ENCODE peak calls at places on chromosomes 5 and 9, in ten cellular contexts. One of them, this sample, is unnamed.

GRCh38 chr5:16791036-16791705 is 144.9 kb downstream of the MYO10 start:
- DNase-seq in caudate nucleus: no peak
- DNase-seq in activated T-cell treated with anti-CD3 and anti-CD28 coated beads for 1 hour: no peak
- DNase-seq in central memory CD4-positive, alpha-beta T cell: peak
- DNase-seq in osteocyte: no peak
- DNase-seq in COR-L47: peak
- DNase-seq in activated naive CD8-positive, alpha-beta T cell treated with anti-CD3 and anti-CD28 coated beads for 36 hours: peak
- DNase-seq in tibial artery: no peak
- DNase-seq in ELR: peak
- DNase-seq in CD8-positive, alpha-beta T cell: no peak
- DNase-seq in this sample: peak

GRCh38 chr5:172906436-172906835 is 52.8 kb upstream of the RPL26L1 start:
- DNase-seq in CD8-positive, alpha-beta T cell: no peak
- DNase-seq in COR-L47: no peak
- DNase-seq in ELR: peak
- DNase-seq in tibial artery: no peak
- DNase-seq in caudate nucleus: no peak
- DNase-seq in osteocyte: no peak
- DNase-seq in activated naive CD8-positive, alpha-beta T cell treated with anti-CD3 and anti-CD28 coated beads for 36 hours: no peak
- DNase-seq in activated T-cell treated with anti-CD3 and anti-CD28 coated beads for 1 hour: no peak
- DNase-seq in central memory CD4-positive, alpha-beta T cell: no peak
- DNase-seq in this sample: peak

GRCh38 chr9:615756-616155 is 225.7 kb upstream of the DMRT1 start:
- DNase-seq in activated T-cell treated with anti-CD3 and anti-CD28 coated beads for 1 hour: no peak
- DNase-seq in caudate nucleus: no peak
- DNase-seq in osteocyte: no peak
- DNase-seq in central memory CD4-positive, alpha-beta T cell: no peak
- DNase-seq in CD8-positive, alpha-beta T cell: no peak
- DNase-seq in COR-L47: no peak
- DNase-seq in ELR: no peak
- DNase-seq in tibial artery: no peak
- DNase-seq in activated naive CD8-positive, alpha-beta T cell treated with anti-CD3 and anti-CD28 coated beads for 36 hours: no peak
- DNase-seq in this sample: no peak

GRCh38 chr9:112041536-112042243 is 133.4 kb downstream of the SUSD1 start:
- DNase-seq in activated naive CD8-positive, alpha-beta T cell treated with anti-CD3 and anti-CD28 coated beads for 36 hours: no peak
- DNase-seq in ELR: peak
- DNase-seq in tibial artery: no peak
- DNase-seq in COR-L47: no peak
- DNase-seq in CD8-positive, alpha-beta T cell: no peak
- DNase-seq in caudate nucleus: no peak
- DNase-seq in central memory CD4-positive, alpha-beta T cell: no peak
- DNase-seq in osteocyte: peak
- DNase-seq in activated T-cell treated with anti-CD3 and anti-CD28 coated beads for 1 hour: no peak
- DNase-seq in this sample: peak

GRCh38 chr5:137734962-137735530 is 843 bp downstream of the KLHL3 start:
- DNase-seq in activated naive CD8-positive, alpha-beta T cell treated with anti-CD3 and anti-CD28 coated beads for 36 hours: peak
- DNase-seq in central memory CD4-positive, alpha-beta T cell: peak
- DNase-seq in ELR: peak
- DNase-seq in COR-L47: peak
- DNase-seq in osteocyte: no peak
- DNase-seq in activated T-cell treated with anti-CD3 and anti-CD28 coated beads for 1 hour: no peak
- DNase-seq in caudate nucleus: peak
- DNase-seq in CD8-positive, alpha-beta T cell: peak
- DNase-seq in tibial artery: peak
- DNase-seq in this sample: no peak

GRCh38 chr5:179827684-179828083 is 7.0 kb downstream of the SQSTM1 start:
- DNase-seq in activated T-cell treated with anti-CD3 and anti-CD28 coated beads for 1 hour: no peak
- DNase-seq in COR-L47: no peak
- DNase-seq in CD8-positive, alpha-beta T cell: no peak
- DNase-seq in central memory CD4-positive, alpha-beta T cell: no peak
- DNase-seq in caudate nucleus: no peak
- DNase-seq in activated naive CD8-positive, alpha-beta T cell treated with anti-CD3 and anti-CD28 coated beads for 36 hours: peak
- DNase-seq in tibial artery: no peak
- DNase-seq in ELR: peak
- DNase-seq in osteocyte: no peak
- DNase-seq in this sample: peak

GRCh38 chr5:126988021-126988569 is 42.3 kb downstream of the MARCHF3 start:
- DNase-seq in caudate nucleus: no peak
- DNase-seq in tibial artery: no peak
- DNase-seq in COR-L47: no peak
- DNase-seq in ELR: no peak
- DNase-seq in central memory CD4-positive, alpha-beta T cell: peak
- DNase-seq in activated T-cell treated with anti-CD3 and anti-CD28 coated beads for 1 hour: no peak
- DNase-seq in activated naive CD8-positive, alpha-beta T cell treated with anti-CD3 and anti-CD28 coated beads for 36 hours: peak
- DNase-seq in osteocyte: no peak
- DNase-seq in CD8-positive, alpha-beta T cell: peak
- DNase-seq in this sample: no peak

GRCh38 chr5:15645376-15645775 is 145.4 kb downstream of the FBXL7 start:
- DNase-seq in central memory CD4-positive, alpha-beta T cell: no peak
- DNase-seq in tibial artery: no peak
- DNase-seq in osteocyte: no peak
- DNase-seq in COR-L47: no peak
- DNase-seq in activated naive CD8-positive, alpha-beta T cell treated with anti-CD3 and anti-CD28 coated beads for 36 hours: no peak
- DNase-seq in activated T-cell treated with anti-CD3 and anti-CD28 coated beads for 1 hour: no peak
- DNase-seq in caudate nucleus: no peak
- DNase-seq in CD8-positive, alpha-beta T cell: no peak
- DNase-seq in ELR: peak
- DNase-seq in this sample: peak

GRCh38 chr5:93246093-93246855 is 334.7 kb downstream of the NR2F1-AS1 start:
- DNase-seq in activated naive CD8-positive, alpha-beta T cell treated with anti-CD3 and anti-CD28 coated beads for 36 hours: no peak
- DNase-seq in ELR: no peak
- DNase-seq in COR-L47: peak
- DNase-seq in caudate nucleus: no peak
- DNase-seq in activated T-cell treated with anti-CD3 and anti-CD28 coated beads for 1 hour: no peak
- DNase-seq in tibial artery: no peak
- DNase-seq in CD8-positive, alpha-beta T cell: no peak
- DNase-seq in osteocyte: no peak
- DNase-seq in central memory CD4-positive, alpha-beta T cell: no peak
- DNase-seq in this sample: no peak

GRCh38 chr9:133031496-133031911 is 707 bp downstream of the GTF3C5 start:
- DNase-seq in ELR: peak
- DNase-seq in activated T-cell treated with anti-CD3 and anti-CD28 coated beads for 1 hour: no peak
- DNase-seq in osteocyte: no peak
- DNase-seq in COR-L47: no peak
- DNase-seq in central memory CD4-positive, alpha-beta T cell: no peak
- DNase-seq in activated naive CD8-positive, alpha-beta T cell treated with anti-CD3 and anti-CD28 coated beads for 36 hours: no peak
- DNase-seq in tibial artery: no peak
- DNase-seq in CD8-positive, alpha-beta T cell: no peak
- DNase-seq in caudate nucleus: no peak
- DNase-seq in this sample: peak

GRCh38 chr5:32443145-32443540 is 1.4 kb downstream of the ZFR start:
- DNase-seq in osteocyte: no peak
- DNase-seq in ELR: peak
- DNase-seq in central memory CD4-positive, alpha-beta T cell: no peak
- DNase-seq in caudate nucleus: no peak
- DNase-seq in COR-L47: no peak
- DNase-seq in tibial artery: no peak
- DNase-seq in CD8-positive, alpha-beta T cell: no peak
- DNase-seq in activated T-cell treated with anti-CD3 and anti-CD28 coated beads for 1 hour: no peak
- DNase-seq in activated naive CD8-positive, alpha-beta T cell treated with anti-CD3 and anti-CD28 coated beads for 36 hours: peak
- DNase-seq in this sample: peak

GRCh38 chr5:66519626-66520025 is 76.6 kb upstream of the MAST4 start:
- DNase-seq in osteocyte: no peak
- DNase-seq in caudate nucleus: no peak
- DNase-seq in activated T-cell treated with anti-CD3 and anti-CD28 coated beads for 1 hour: no peak
- DNase-seq in tibial artery: no peak
- DNase-seq in activated naive CD8-positive, alpha-beta T cell treated with anti-CD3 and anti-CD28 coated beads for 36 hours: no peak
- DNase-seq in COR-L47: no peak
- DNase-seq in ELR: peak
- DNase-seq in CD8-positive, alpha-beta T cell: no peak
- DNase-seq in central memory CD4-positive, alpha-beta T cell: no peak
- DNase-seq in this sample: peak

GRCh38 chr5:68252678-68253520 is 37.3 kb downstream of the PIK3R1 start:
- DNase-seq in ELR: peak
- DNase-seq in activated T-cell treated with anti-CD3 and anti-CD28 coated beads for 1 hour: no peak
- DNase-seq in osteocyte: no peak
- DNase-seq in activated naive CD8-positive, alpha-beta T cell treated with anti-CD3 and anti-CD28 coated beads for 36 hours: peak
- DNase-seq in caudate nucleus: peak
- DNase-seq in CD8-positive, alpha-beta T cell: peak
- DNase-seq in COR-L47: peak
- DNase-seq in central memory CD4-positive, alpha-beta T cell: peak
- DNase-seq in tibial artery: peak
- DNase-seq in this sample: peak

GRCh38 chr5:106172681-106173532 is 1497.8 kb downstream of the EFNA5 start:
- DNase-seq in CD8-positive, alpha-beta T cell: no peak
- DNase-seq in activated naive CD8-positive, alpha-beta T cell treated with anti-CD3 and anti-CD28 coated beads for 36 hours: no peak
- DNase-seq in tibial artery: no peak
- DNase-seq in central memory CD4-positive, alpha-beta T cell: no peak
- DNase-seq in caudate nucleus: no peak
- DNase-seq in activated T-cell treated with anti-CD3 and anti-CD28 coated beads for 1 hour: no peak
- DNase-seq in osteocyte: no peak
- DNase-seq in ELR: no peak
- DNase-seq in COR-L47: no peak
- DNase-seq in this sample: peak

GRCh38 chr9:37542895-37543294 is 33.3 kb downstream of the FBXO10 start:
- DNase-seq in activated naive CD8-positive, alpha-beta T cell treated with anti-CD3 and anti-CD28 coated beads for 36 hours: no peak
- DNase-seq in central memory CD4-positive, alpha-beta T cell: no peak
- DNase-seq in caudate nucleus: no peak
- DNase-seq in activated T-cell treated with anti-CD3 and anti-CD28 coated beads for 1 hour: no peak
- DNase-seq in ELR: no peak
- DNase-seq in COR-L47: no peak
- DNase-seq in CD8-positive, alpha-beta T cell: no peak
- DNase-seq in tibial artery: no peak
- DNase-seq in osteocyte: no peak
- DNase-seq in this sample: peak

GRCh38 chr9:76996700-76997099 is 22.8 kb upstream of the FOXB2 start:
- DNase-seq in activated T-cell treated with anti-CD3 and anti-CD28 coated beads for 1 hour: no peak
- DNase-seq in COR-L47: peak
- DNase-seq in caudate nucleus: no peak
- DNase-seq in activated naive CD8-positive, alpha-beta T cell treated with anti-CD3 and anti-CD28 coated beads for 36 hours: no peak
- DNase-seq in ELR: peak
- DNase-seq in central memory CD4-positive, alpha-beta T cell: no peak
- DNase-seq in CD8-positive, alpha-beta T cell: no peak
- DNase-seq in tibial artery: peak
- DNase-seq in osteocyte: no peak
- DNase-seq in this sample: peak

GRCh38 chr9:90965141-90965910 is 163.7 kb downstream of the SYK start:
- DNase-seq in tibial artery: no peak
- DNase-seq in central memory CD4-positive, alpha-beta T cell: no peak
- DNase-seq in COR-L47: no peak
- DNase-seq in activated naive CD8-positive, alpha-beta T cell treated with anti-CD3 and anti-CD28 coated beads for 36 hours: no peak
- DNase-seq in ELR: no peak
- DNase-seq in osteocyte: no peak
- DNase-seq in CD8-positive, alpha-beta T cell: no peak
- DNase-seq in activated T-cell treated with anti-CD3 and anti-CD28 coated beads for 1 hour: no peak
- DNase-seq in caudate nucleus: no peak
- DNase-seq in this sample: no peak

GRCh38 chr5:65059681-65060598 is 291.2 kb downstream of the CWC27 start:
- DNase-seq in osteocyte: no peak
- DNase-seq in COR-L47: no peak
- DNase-seq in caudate nucleus: no peak
- DNase-seq in activated T-cell treated with anti-CD3 and anti-CD28 coated beads for 1 hour: no peak
- DNase-seq in activated naive CD8-positive, alpha-beta T cell treated with anti-CD3 and anti-CD28 coated beads for 36 hours: no peak
- DNase-seq in CD8-positive, alpha-beta T cell: no peak
- DNase-seq in central memory CD4-positive, alpha-beta T cell: no peak
- DNase-seq in ELR: peak
- DNase-seq in tibial artery: no peak
- DNase-seq in this sample: peak

GRCh38 chr5:171637811-171638210 is 147.8 kb upstream of the SMIM23 start:
- DNase-seq in COR-L47: no peak
- DNase-seq in tibial artery: no peak
- DNase-seq in caudate nucleus: no peak
- DNase-seq in activated T-cell treated with anti-CD3 and anti-CD28 coated beads for 1 hour: no peak
- DNase-seq in osteocyte: no peak
- DNase-seq in CD8-positive, alpha-beta T cell: no peak
- DNase-seq in activated naive CD8-positive, alpha-beta T cell treated with anti-CD3 and anti-CD28 coated beads for 36 hours: no peak
- DNase-seq in ELR: no peak
- DNase-seq in central memory CD4-positive, alpha-beta T cell: no peak
- DNase-seq in this sample: no peak

GRCh38 chr5:96582343-96582742 is 79.8 kb upstream of the CAST start:
- DNase-seq in ELR: peak
- DNase-seq in tibial artery: no peak
- DNase-seq in CD8-positive, alpha-beta T cell: no peak
- DNase-seq in caudate nucleus: no peak
- DNase-seq in central memory CD4-positive, alpha-beta T cell: no peak
- DNase-seq in osteocyte: no peak
- DNase-seq in activated T-cell treated with anti-CD3 and anti-CD28 coated beads for 1 hour: no peak
- DNase-seq in activated naive CD8-positive, alpha-beta T cell treated with anti-CD3 and anti-CD28 coated beads for 36 hours: no peak
- DNase-seq in COR-L47: no peak
- DNase-seq in this sample: peak

GRCh38 chr9:36486454-36486932 is 86.2 kb upstream of the MELK start:
- DNase-seq in activated T-cell treated with anti-CD3 and anti-CD28 coated beads for 1 hour: peak
- DNase-seq in ELR: peak
- DNase-seq in activated naive CD8-positive, alpha-beta T cell treated with anti-CD3 and anti-CD28 coated beads for 36 hours: peak
- DNase-seq in tibial artery: peak
- DNase-seq in caudate nucleus: peak
- DNase-seq in COR-L47: no peak
- DNase-seq in CD8-positive, alpha-beta T cell: peak
- DNase-seq in osteocyte: no peak
- DNase-seq in central memory CD4-positive, alpha-beta T cell: peak
- DNase-seq in this sample: peak

GRCh38 chr9:71487046-71487445 is 281.3 kb downstream of the CEMIP2 start:
- DNase-seq in tibial artery: no peak
- DNase-seq in activated T-cell treated with anti-CD3 and anti-CD28 coated beads for 1 hour: no peak
- DNase-seq in COR-L47: no peak
- DNase-seq in CD8-positive, alpha-beta T cell: no peak
- DNase-seq in osteocyte: no peak
- DNase-seq in activated naive CD8-positive, alpha-beta T cell treated with anti-CD3 and anti-CD28 coated beads for 36 hours: no peak
- DNase-seq in central memory CD4-positive, alpha-beta T cell: no peak
- DNase-seq in caudate nucleus: no peak
- DNase-seq in ELR: peak
- DNase-seq in this sample: peak

GRCh38 chr5:78260771-78261170 is 33.7 kb downstream of the AP3B1 start:
- DNase-seq in ELR: no peak
- DNase-seq in osteocyte: no peak
- DNase-seq in COR-L47: no peak
- DNase-seq in CD8-positive, alpha-beta T cell: no peak
- DNase-seq in tibial artery: no peak
- DNase-seq in activated naive CD8-positive, alpha-beta T cell treated with anti-CD3 and anti-CD28 coated beads for 36 hours: no peak
- DNase-seq in central memory CD4-positive, alpha-beta T cell: no peak
- DNase-seq in activated T-cell treated with anti-CD3 and anti-CD28 coated beads for 1 hour: no peak
- DNase-seq in caudate nucleus: no peak
- DNase-seq in this sample: no peak

GRCh38 chr9:136564379-136564988 is 18.6 kb upstream of the NOTCH1 start:
- DNase-seq in tibial artery: peak
- DNase-seq in activated T-cell treated with anti-CD3 and anti-CD28 coated beads for 1 hour: no peak
- DNase-seq in CD8-positive, alpha-beta T cell: no peak
- DNase-seq in ELR: peak
- DNase-seq in central memory CD4-positive, alpha-beta T cell: no peak
- DNase-seq in osteocyte: no peak
- DNase-seq in COR-L47: no peak
- DNase-seq in activated naive CD8-positive, alpha-beta T cell treated with anti-CD3 and anti-CD28 coated beads for 36 hours: no peak
- DNase-seq in caudate nucleus: no peak
- DNase-seq in this sample: peak

GRCh38 chr5:108216890-108217289 is 165.0 kb downstream of the FBXL17 start:
- DNase-seq in activated T-cell treated with anti-CD3 and anti-CD28 coated beads for 1 hour: no peak
- DNase-seq in central memory CD4-positive, alpha-beta T cell: no peak
- DNase-seq in caudate nucleus: no peak
- DNase-seq in CD8-positive, alpha-beta T cell: no peak
- DNase-seq in ELR: peak
- DNase-seq in tibial artery: no peak
- DNase-seq in activated naive CD8-positive, alpha-beta T cell treated with anti-CD3 and anti-CD28 coated beads for 36 hours: no peak
- DNase-seq in COR-L47: no peak
- DNase-seq in osteocyte: no peak
- DNase-seq in this sample: peak

GRCh38 chr5:165201364-165202143 is 1696.1 kb downstream of the MAT2B start:
- DNase-seq in COR-L47: no peak
- DNase-seq in activated naive CD8-positive, alpha-beta T cell treated with anti-CD3 and anti-CD28 coated beads for 36 hours: no peak
- DNase-seq in central memory CD4-positive, alpha-beta T cell: no peak
- DNase-seq in tibial artery: no peak
- DNase-seq in ELR: no peak
- DNase-seq in CD8-positive, alpha-beta T cell: no peak
- DNase-seq in caudate nucleus: no peak
- DNase-seq in osteocyte: no peak
- DNase-seq in activated T-cell treated with anti-CD3 and anti-CD28 coated beads for 1 hour: no peak
- DNase-seq in this sample: peak

GRCh38 chr5:160009591-160009989 is 651 bp downstream of the TTC1 start:
- DNase-seq in COR-L47: no peak
- DNase-seq in ELR: no peak
- DNase-seq in central memory CD4-positive, alpha-beta T cell: no peak
- DNase-seq in caudate nucleus: no peak
- DNase-seq in tibial artery: no peak
- DNase-seq in activated naive CD8-positive, alpha-beta T cell treated with anti-CD3 and anti-CD28 coated beads for 36 hours: peak
- DNase-seq in activated T-cell treated with anti-CD3 and anti-CD28 coated beads for 1 hour: no peak
- DNase-seq in osteocyte: no peak
- DNase-seq in CD8-positive, alpha-beta T cell: no peak
- DNase-seq in this sample: no peak

GRCh38 chr5:1017691-1018455 is 9.3 kb downstream of the NKD2 start:
- DNase-seq in COR-L47: no peak
- DNase-seq in central memory CD4-positive, alpha-beta T cell: no peak
- DNase-seq in caudate nucleus: no peak
- DNase-seq in activated naive CD8-positive, alpha-beta T cell treated with anti-CD3 and anti-CD28 coated beads for 36 hours: no peak
- DNase-seq in tibial artery: no peak
- DNase-seq in ELR: no peak
- DNase-seq in osteocyte: no peak
- DNase-seq in activated T-cell treated with anti-CD3 and anti-CD28 coated beads for 1 hour: no peak
- DNase-seq in CD8-positive, alpha-beta T cell: no peak
- DNase-seq in this sample: no peak

This sample was measured in M059J.